ENCODE peak calls at places on chromosomes 16 and 17, in five cellular contexts. One of them, this sample, is unnamed.

GRCh38 chr16:14409563-14409962 is 220.5 kb downstream of the PARN start:
- DNase-seq in SK-N-SH: no peak
- DNase-seq in HepG2: peak
- DNase-seq in H1: no peak
- DNase-seq in HCT116: no peak
- DNase-seq in this sample: no peak

GRCh38 chr16:72957303-72958277 is 90.3 kb downstream of the ZFHX3 start:
- DNase-seq in SK-N-SH: no peak
- DNase-seq in HCT116: no peak
- DNase-seq in H1: no peak
- DNase-seq in HepG2: no peak
- DNase-seq in this sample: no peak

GRCh38 chr17:73827627-73828241 is 183.5 kb upstream of the SDK2 start:
- DNase-seq in HCT116: no peak
- DNase-seq in H1: no peak
- DNase-seq in SK-N-SH: no peak
- DNase-seq in HepG2: peak
- DNase-seq in this sample: peak

GRCh38 chr16:82152641-82153094 is 17.4 kb downstream of the MPHOSPH6 start:
- DNase-seq in H1: no peak
- DNase-seq in HepG2: peak
- DNase-seq in HCT116: no peak
- DNase-seq in SK-N-SH: no peak
- DNase-seq in this sample: peak

GRCh38 chr16:73405851-73406250 is 357.9 kb upstream of the ZFHX3 start:
- DNase-seq in H1: no peak
- DNase-seq in HCT116: no peak
- DNase-seq in SK-N-SH: no peak
- DNase-seq in HepG2: no peak
- DNase-seq in this sample: no peak

GRCh38 chr17:46020023-46020735 is 21.1 kb downstream of the STH start:
- DNase-seq in HCT116: no peak
- DNase-seq in SK-N-SH: no peak
- DNase-seq in H1: no peak
- DNase-seq in HepG2: no peak
- DNase-seq in this sample: no peak

GRCh38 chr17:36901506-36901905 is 35.8 kb upstream of the LHX1 start:
- DNase-seq in H1: no peak
- DNase-seq in SK-N-SH: no peak
- DNase-seq in HepG2: peak
- DNase-seq in HCT116: no peak
- DNase-seq in this sample: no peak

GRCh38 chr17:29107933-29108805 is 65.2 kb downstream of the PIPOX start:
- DNase-seq in HepG2: peak
- DNase-seq in H1: no peak
- DNase-seq in SK-N-SH: peak
- DNase-seq in HCT116: peak
- DNase-seq in this sample: no peak

GRCh38 chr17:40490289-40490853 is 11.1 kb downstream of the TNS4 start:
- DNase-seq in HepG2: no peak
- DNase-seq in H1: peak
- DNase-seq in HCT116: no peak
- DNase-seq in SK-N-SH: peak
- DNase-seq in this sample: no peak

GRCh38 chr16:48444574-48444973 is 59.4 kb upstream of the SIAH1 start:
- DNase-seq in H1: no peak
- DNase-seq in SK-N-SH: no peak
- DNase-seq in HCT116: peak
- DNase-seq in HepG2: no peak
- DNase-seq in this sample: no peak

GRCh38 chr17:75271955-75272847 is 1.2 kb upstream of the MIF4GD start:
- DNase-seq in SK-N-SH: peak
- DNase-seq in H1: no peak
- DNase-seq in HepG2: no peak
- DNase-seq in HCT116: no peak
- DNase-seq in this sample: no peak

GRCh38 chr17:28807925-28808641 is 34.5 kb downstream of the FAM222B start:
- DNase-seq in SK-N-SH: no peak
- DNase-seq in H1: no peak
- DNase-seq in HCT116: peak
- DNase-seq in HepG2: peak
- DNase-seq in this sample: no peak

GRCh38 chr17:352421-353212 is at the start of gene RPH3AL:
- DNase-seq in HCT116: peak
- DNase-seq in HepG2: peak
- DNase-seq in SK-N-SH: no peak
- DNase-seq in H1: no peak
- DNase-seq in this sample: no peak

GRCh38 chr16:69217433-69217832 is 30.5 kb downstream of the SNTB2 start:
- DNase-seq in H1: no peak
- DNase-seq in HepG2: peak
- DNase-seq in SK-N-SH: no peak
- DNase-seq in HCT116: no peak
- DNase-seq in this sample: no peak

GRCh38 chr17:41060052-41060604 is at the start of gene KRTAP2-3:
- DNase-seq in HepG2: peak
- DNase-seq in H1: no peak
- DNase-seq in HCT116: peak
- DNase-seq in SK-N-SH: no peak
- DNase-seq in this sample: no peak

GRCh38 chr17:50787106-50787505 is 19.8 kb upstream of the ANKRD40CL start:
- DNase-seq in H1: no peak
- DNase-seq in HepG2: no peak
- DNase-seq in HCT116: no peak
- DNase-seq in SK-N-SH: no peak
- DNase-seq in this sample: no peak

GRCh38 chr17:47315451-47316266 is 8.1 kb upstream of the EFCAB13 start:
- DNase-seq in HepG2: peak
- DNase-seq in H1: no peak
- DNase-seq in SK-N-SH: peak
- DNase-seq in HCT116: peak
- DNase-seq in this sample: peak

GRCh38 chr16:78108451-78108850 is 9.0 kb downstream of the WWOX start:
- DNase-seq in H1: no peak
- DNase-seq in HepG2: no peak
- DNase-seq in SK-N-SH: no peak
- DNase-seq in HCT116: no peak
- DNase-seq in this sample: no peak

GRCh38 chr17:2435181-2435741 is 34.4 kb upstream of the MNT start:
- DNase-seq in HepG2: no peak
- DNase-seq in H1: peak
- DNase-seq in HCT116: no peak
- DNase-seq in SK-N-SH: peak
- DNase-seq in this sample: no peak

GRCh38 chr17:68455756-68456528 is 1.4 kb downstream of the WIPI1 start:
- DNase-seq in SK-N-SH: peak
- DNase-seq in H1: no peak
- DNase-seq in HepG2: peak
- DNase-seq in HCT116: no peak
- DNase-seq in this sample: peak

GRCh38 chr16:53080345-53081031 is 25.7 kb downstream of the CHD9 start:
- DNase-seq in SK-N-SH: peak
- DNase-seq in H1: no peak
- DNase-seq in HepG2: no peak
- DNase-seq in HCT116: no peak
- DNase-seq in this sample: peak

GRCh38 chr17:14784997-14785696 is 480.0 kb downstream of the PMP22 start:
- DNase-seq in SK-N-SH: no peak
- DNase-seq in H1: no peak
- DNase-seq in HepG2: peak
- DNase-seq in HCT116: no peak
- DNase-seq in this sample: no peak

GRCh38 chr17:74768069-74768762 is 7.9 kb downstream of the NAT9 start:
- DNase-seq in HCT116: no peak
- DNase-seq in HepG2: no peak
- DNase-seq in SK-N-SH: peak
- DNase-seq in H1: no peak
- DNase-seq in this sample: peak

DNA sequence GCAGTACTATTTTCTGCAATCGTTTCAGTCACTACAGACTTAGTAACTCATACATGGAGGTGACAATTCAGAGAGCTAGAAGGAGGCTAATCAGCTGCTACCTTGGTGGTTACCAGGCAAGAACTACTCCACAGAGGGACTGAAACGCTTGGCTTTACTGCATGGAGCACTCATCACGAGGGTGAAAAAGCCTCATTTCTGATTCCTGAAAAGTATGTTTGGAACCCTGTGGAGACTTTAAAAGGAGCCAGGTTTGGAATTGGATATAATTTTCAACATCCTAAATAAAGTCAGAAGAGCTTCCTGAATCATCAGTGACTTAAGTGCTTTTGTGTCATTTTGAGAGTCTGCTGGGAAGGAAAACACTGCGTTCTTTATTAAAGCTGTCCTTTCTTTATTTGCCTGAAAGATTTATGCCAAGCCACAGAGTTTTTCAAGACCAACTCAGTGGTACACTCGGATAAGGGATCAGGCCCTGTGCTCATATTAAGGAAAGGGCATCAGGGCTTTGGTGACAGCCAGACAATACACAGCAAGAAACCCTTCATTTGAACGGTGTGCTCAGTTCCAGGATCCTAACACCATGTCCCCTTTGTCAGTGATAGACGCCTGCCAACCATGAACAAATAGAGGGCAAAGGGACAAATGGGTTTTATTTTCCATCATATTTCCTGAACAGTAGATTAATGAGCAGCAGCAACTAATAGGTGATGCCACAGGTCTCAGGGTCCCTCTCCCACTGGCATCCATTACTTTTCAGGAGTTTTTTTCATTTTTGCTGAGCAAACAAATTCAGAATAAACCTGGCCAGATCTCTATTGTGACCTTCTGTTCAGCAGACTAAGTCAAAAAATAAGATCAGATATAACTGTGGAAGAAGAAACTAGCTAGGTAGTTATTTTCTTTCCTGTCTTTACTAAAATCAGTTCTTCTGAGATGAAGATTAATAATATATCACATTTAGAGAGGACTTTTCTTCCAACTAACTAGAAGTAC is 80.5 kb upstream of the CLEC18B start:
- DNase-seq in HepG2: no peak
- DNase-seq in HCT116: no peak
- DNase-seq in SK-N-SH: no peak
- DNase-seq in H1: no peak
- DNase-seq in this sample: no peak
- TF ChIP-seq JUND in HepG2: no peak
- TF ChIP-seq JUND in HCT116: no peak
- TF ChIP-seq JUND in SK-N-SH: no peak
- TF ChIP-seq JUND in H1: no peak
- TF ChIP-seq JUND in this sample: no peak

GRCh38 chr16:56941856-56942331 is 10.0 kb downstream of the HERPUD1 start:
- DNase-seq in HepG2: no peak
- DNase-seq in H1: no peak
- DNase-seq in SK-N-SH: no peak
- DNase-seq in HCT116: no peak
- DNase-seq in this sample: no peak

GRCh38 chr16:56936950-56937349 is 5.0 kb downstream of the HERPUD1 start:
- DNase-seq in H1: no peak
- DNase-seq in HCT116: no peak
- DNase-seq in SK-N-SH: no peak
- DNase-seq in HepG2: no peak
- DNase-seq in this sample: no peak

GRCh38 chr16:56938664-56939513 is 6.9 kb downstream of the HERPUD1 start:
- DNase-seq in SK-N-SH: no peak
- DNase-seq in H1: no peak
- DNase-seq in HCT116: no peak
- DNase-seq in HepG2: no peak
- DNase-seq in this sample: no peak

GRCh38 chr16:56941092-56941491 is 9.2 kb downstream of the HERPUD1 start:
- DNase-seq in HepG2: no peak
- DNase-seq in HCT116: no peak
- DNase-seq in H1: no peak
- DNase-seq in SK-N-SH: no peak
- DNase-seq in this sample: no peak

GRCh38 chr16:56939801-56940200 is 7.9 kb downstream of the HERPUD1 start:
- DNase-seq in H1: no peak
- DNase-seq in HepG2: no peak
- DNase-seq in SK-N-SH: no peak
- DNase-seq in HCT116: no peak
- DNase-seq in this sample: no peak
- TF ChIP-seq JUND in H1: no peak
- TF ChIP-seq JUND in HepG2: no peak
- TF ChIP-seq JUND in SK-N-SH: no peak
- TF ChIP-seq JUND in HCT116: no peak
- TF ChIP-seq JUND in this sample: no peak

GRCh38 chr16:66521951-66522771 is 27.8 kb downstream of the TK2 start:
- DNase-seq in SK-N-SH: no peak
- DNase-seq in HCT116: peak
- DNase-seq in HepG2: no peak
- DNase-seq in H1: no peak
- DNase-seq in this sample: no peak

GRCh38 chr16:66525396-66526180 is 24.3 kb downstream of the TK2 start:
- DNase-seq in HCT116: no peak
- DNase-seq in HepG2: no peak
- DNase-seq in H1: no peak
- DNase-seq in SK-N-SH: no peak
- DNase-seq in this sample: no peak

GRCh38 chr16:66522816-66523590 is 26.9 kb downstream of the TK2 start:
- DNase-seq in H1: no peak
- DNase-seq in HepG2: no peak
- DNase-seq in SK-N-SH: no peak
- DNase-seq in HCT116: no peak
- DNase-seq in this sample: no peak

GRCh38 chr16:66524601-66525164 is 25.2 kb downstream of the TK2 start:
- DNase-seq in HCT116: no peak
- DNase-seq in HepG2: no peak
- DNase-seq in H1: no peak
- DNase-seq in SK-N-SH: no peak
- DNase-seq in this sample: no peak

GRCh38 chr16:66523861-66524354 is 26.0 kb downstream of the TK2 start:
- DNase-seq in HepG2: no peak
- DNase-seq in H1: no peak
- DNase-seq in HCT116: no peak
- DNase-seq in SK-N-SH: no peak
- DNase-seq in this sample: no peak
- TF ChIP-seq JUND in HepG2: no peak
- TF ChIP-seq JUND in H1: no peak
- TF ChIP-seq JUND in HCT116: no peak
- TF ChIP-seq JUND in SK-N-SH: no peak
- TF ChIP-seq JUND in this sample: no peak

GRCh38 chr16:79110953-79111352 is 489.6 kb downstream of the MAF start:
- DNase-seq in H1: no peak
- DNase-seq in SK-N-SH: no peak
- DNase-seq in HepG2: no peak
- DNase-seq in HCT116: no peak
- DNase-seq in this sample: no peak

GRCh38 chr16:79110242-79110641 is 490.3 kb downstream of the MAF start:
- DNase-seq in HepG2: no peak
- DNase-seq in HCT116: no peak
- DNase-seq in SK-N-SH: no peak
- DNase-seq in H1: no peak
- DNase-seq in this sample: no peak

DNA sequence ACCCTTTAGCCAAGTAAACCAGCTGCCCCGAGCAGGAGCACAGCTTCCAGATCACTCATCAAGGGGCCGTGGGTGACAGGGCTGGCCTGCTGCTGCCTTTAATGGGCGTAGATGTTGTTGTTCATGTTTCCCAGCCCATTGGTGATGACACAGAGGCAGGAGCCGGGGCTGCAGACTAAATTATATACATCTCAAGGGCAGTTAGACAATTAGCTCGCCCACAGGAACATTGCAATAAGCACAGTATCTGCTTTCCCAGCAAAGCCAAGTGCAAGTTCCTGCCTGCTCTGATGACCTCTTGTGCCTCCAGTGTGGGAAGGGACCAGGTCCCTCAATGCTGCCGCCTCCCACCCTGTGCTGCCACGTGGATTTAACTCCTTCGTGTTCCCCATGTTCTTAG is 485.8 kb downstream of the MAF start:
- DNase-seq in SK-N-SH: no peak
- DNase-seq in HCT116: no peak
- DNase-seq in HepG2: no peak
- DNase-seq in H1: no peak
- DNase-seq in this sample: no peak
- TF ChIP-seq JUND in SK-N-SH: no peak
- TF ChIP-seq JUND in HCT116: no peak
- TF ChIP-seq JUND in HepG2: no peak
- TF ChIP-seq JUND in H1: no peak
- TF ChIP-seq JUND in this sample: no peak

This sample was measured in T47D.